ENCODE peak calls at places on chromosomes 16 and 17, in seven cellular contexts. F is mucosa of descending colon, G is body of pancreas, K is right lobe of liver, Y is prostate gland, M is left lung, P is ovary. O is an unnamed sample. For H3K9me3, the result is how much of the 10 kb centered on the place peaks cover.

GRCh38 chr17:38572665-38573365 is 32.9 kb downstream of the SRCIN1 start:
- DNase-seq in K (no peak), Y (no peak), P (no peak), M (no peak), F (no peak), G (no peak), O (no peak)

GRCh38 chr17:72634621-72635020 is 457.9 kb downstream of the SLC39A11 start:
- DNase-seq in G (no peak), Y (peak), M (no peak), P (no peak), F (peak), K (no peak), O (no peak)

GRCh38 chr17:37828313-37829124 is 83.7 kb upstream of the HNF1B start:
- DNase-seq in G (no peak), M (no peak), P (no peak), Y (no peak), K (no peak), F (no peak), O (no peak)

GRCh38 chr17:77444653-77445029 is 303.9 kb downstream of the SEC14L1 start:
- DNase-seq in F (no peak), M (no peak), K (peak), G (no peak), Y (no peak), P (peak), O (no peak)

GRCh38 chr17:40321502-40322416 is 12.8 kb downstream of the RARA start:
- DNase-seq in K (peak), P (peak), Y (no peak), G (no peak), M (peak), F (peak), O (no peak)

GRCh38 chr17:19904412-19904811 is 36.7 kb upstream of the ULK2 start:
- DNase-seq in Y (no peak), F (no peak), M (no peak), G (no peak), K (no peak), P (no peak), O (no peak)

GRCh38 chr17:47813077-47813476 is 8.5 kb downstream of the OSBPL7 start:
- DNase-seq in Y (no peak), P (no peak), F (no peak), G (peak), K (no peak), M (no peak), O (no peak)

GRCh38 chr17:65855245-65855644 is 293.8 kb upstream of the AXIN2 start:
- DNase-seq in Y (no peak), P (no peak), M (no peak), G (no peak), K (no peak), F (no peak), O (no peak)

GRCh38 chr17:13420294-13421277 is 181.1 kb downstream of the HS3ST3A1 start:
- DNase-seq in K (no peak), G (no peak), Y (no peak), M (no peak), P (no peak), F (no peak), O (no peak)

GRCh38 chr17:14701901-14702300 is 401.0 kb downstream of the HS3ST3B1 start:
- DNase-seq in F (no peak), M (no peak), K (no peak), Y (no peak), P (no peak), G (no peak), O (no peak)

GRCh38 chr16:83792391-83792790 is 15.4 kb upstream of the HSBP1 start:
- DNase-seq in K (no peak), M (no peak), G (no peak), F (no peak), P (no peak), Y (no peak), O (no peak)

GRCh38 chr17:75864448-75864871 is 9.3 kb upstream of the WBP2 start:
- DNase-seq in K (no peak), G (peak), M (peak), P (peak), F (peak), Y (no peak), O (peak)

GRCh38 chr16:12228607-12229499 is 252.3 kb downstream of the SNX29 start:
- DNase-seq in F (peak), G (no peak), K (peak), P (peak), M (no peak), Y (peak), O (peak)

GRCh38 chr17:55710410-55710809 is 12.3 kb downstream of the TMEM100 start:
- DNase-seq in F (no peak), Y (no peak), P (no peak), G (no peak), M (no peak), K (no peak), O (no peak)

GRCh38 chr17:61856078-61856477 is 7.2 kb downstream of the BRIP1 start:
- DNase-seq in Y (no peak), M (no peak), F (no peak), P (no peak), G (no peak), K (no peak), O (no peak)
- H3K9me3 ChIP-seq in Y (under half), M (under half), F (under half), P (under half), G (under half), K (under half), O (under half)

GRCh38 chr17:67379251-67379630 is 2.2 kb downstream of the PITPNC1 start:
- DNase-seq in Y (no peak), G (no peak), F (no peak), P (no peak), M (no peak), K (no peak), O (no peak)

GRCh38 chr17:67376892-67377726 is at the start of gene PITPNC1:
- DNase-seq in G (peak), P (peak), Y (peak), M (peak), F (peak), K (peak), O (peak)

GRCh38 chr17:67376509-67376891 is 581 bp upstream of the PITPNC1 start:
- DNase-seq in Y (peak), K (peak), M (no peak), P (no peak), G (peak), F (no peak), O (peak)

GRCh38 chr17:67378444-67379250 is 1.6 kb downstream of the PITPNC1 start:
- DNase-seq in F (peak), P (peak), K (peak), M (peak), Y (peak), G (peak), O (peak)

GRCh38 chr17:67377727-67378443 is 804 bp downstream of the PITPNC1 start:
- DNase-seq in K (peak), P (peak), Y (peak), G (peak), M (peak), F (peak), O (peak)
- TF ChIP-seq CTCF in K (no peak), P (peak), Y (peak), G (peak), M (peak), F (no peak), O (peak)

GRCh38 chr16:921321-921905 is 49.4 kb downstream of the LMF1 start:
- DNase-seq in F (peak), P (no peak), G (no peak), M (no peak), Y (no peak), K (no peak), O (no peak)

GRCh38 chr16:920722-921121 is 50.1 kb downstream of the LMF1 start:
- DNase-seq in F (peak), K (no peak), G (peak), P (no peak), Y (no peak), M (no peak), O (no peak)

GRCh38 chr16:924063-924462 is 46.7 kb downstream of the LMF1 start:
- DNase-seq in M (no peak), Y (no peak), F (no peak), G (no peak), K (no peak), P (no peak), O (no peak)

GRCh38 chr16:923184-923583 is 47.6 kb downstream of the LMF1 start:
- DNase-seq in F (peak), K (no peak), P (no peak), Y (no peak), M (no peak), G (no peak), O (no peak)

GRCh38 chr16:922051-922450 is 48.7 kb downstream of the LMF1 start:
- DNase-seq in K (no peak), Y (no peak), M (no peak), F (peak), P (no peak), G (no peak), O (no peak)
- H3K9me3 ChIP-seq in K (under half), Y (under half), M (under half), F (under half), P (under half), G (under half), O (under half)

GRCh38 chr16:79589495-79590134 is 10.9 kb downstream of the MAF start:
- DNase-seq in F (no peak), M (no peak), P (peak), G (no peak), Y (no peak), K (peak), O (no peak)
- TF ChIP-seq CTCF in F (no peak), M (no peak), P (no peak), G (no peak), Y (no peak), K (no peak), O (no peak)

DNA sequence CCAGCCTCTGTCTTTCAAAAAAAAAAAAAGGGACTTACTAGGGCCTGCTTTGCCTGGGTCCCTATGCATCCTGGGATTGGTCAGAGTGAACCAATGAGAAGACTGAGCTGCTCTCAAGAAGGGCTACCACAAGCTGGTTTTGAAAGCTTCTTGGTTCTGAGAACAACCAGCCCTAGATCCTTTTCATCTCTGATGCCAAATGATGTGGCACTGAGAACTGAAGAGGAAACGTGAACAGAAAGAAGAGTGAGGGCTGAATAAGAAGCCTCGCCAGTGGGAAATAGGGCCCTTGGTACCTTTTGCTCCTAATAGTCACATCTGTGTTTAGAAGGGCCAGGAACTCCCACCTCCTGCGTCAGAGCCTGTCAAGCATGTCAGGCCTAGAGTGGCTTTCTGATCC is 10.7 kb downstream of the TACO1 start:
- DNase-seq in G (no peak), M (no peak), P (no peak), Y (no peak), F (no peak), K (no peak), O (no peak)
- H3K9me3 ChIP-seq in G (under half), M (under half), P (under half), Y (under half), F (under half), K (under half), O (under half)

DNA sequence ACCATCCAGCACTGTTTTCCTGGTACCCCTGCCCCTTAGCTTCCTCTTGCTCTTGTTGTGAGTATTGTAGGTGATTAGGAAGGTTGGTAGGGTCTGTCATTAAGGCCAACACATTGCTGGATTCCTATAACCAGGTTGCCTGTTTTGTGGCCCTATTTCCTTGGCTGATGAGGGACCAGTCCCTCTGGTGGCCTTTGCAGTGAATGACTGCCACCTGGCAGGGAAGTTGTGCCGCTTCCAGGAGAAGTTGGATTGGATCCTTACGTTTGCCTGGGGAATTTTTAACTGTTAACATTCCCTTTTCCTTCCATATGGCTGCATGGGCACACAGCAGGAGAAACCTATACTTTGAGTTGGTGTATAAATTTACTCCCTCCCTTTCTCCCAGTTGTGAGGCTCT is 32.4 kb downstream of the LCMT1 start:
- DNase-seq in G (peak), K (no peak), Y (peak), P (no peak), F (no peak), M (no peak), O (no peak)
- TF ChIP-seq CTCF in G (peak), K (peak), Y (peak), P (no peak), F (peak), M (no peak), O (peak)

O was measured in Peyer's patch.